ENCODE peak calls at places on chromosomes 3 and 15, in four cellular contexts. One of them, this sample, is unnamed.
A peak's percentile ranks its signal among the peaks of the same experiment; 100 is the strongest.

GRCh38 chr15:74130089-74130848 is at the start of gene ISLR2:
- DNase-seq in putamen: peak; percentile 52
- DNase-seq in left ventricle myocardium superior: no peak
- DNase-seq in activated CD4-positive, CD25-positive, alpha-beta regulatory T cell: no peak
- DNase-seq in this sample: no peak

GRCh38 chr15:42239528-42240245 is 31.6 kb upstream of the VPS39 start:
- DNase-seq in left ventricle myocardium superior: no peak
- DNase-seq in activated CD4-positive, CD25-positive, alpha-beta regulatory T cell: no peak
- DNase-seq in putamen: no peak
- DNase-seq in this sample: no peak

GRCh38 chr15:49888727-49889126 is 230.3 kb downstream of the ATP8B4 start:
- DNase-seq in activated CD4-positive, CD25-positive, alpha-beta regulatory T cell: no peak
- DNase-seq in putamen: no peak
- DNase-seq in left ventricle myocardium superior: no peak
- DNase-seq in this sample: no peak

GRCh38 chr15:57728436-57728835 is 21.9 kb downstream of the POLR2M start:
- DNase-seq in activated CD4-positive, CD25-positive, alpha-beta regulatory T cell: no peak
- DNase-seq in putamen: no peak
- DNase-seq in left ventricle myocardium superior: no peak
- DNase-seq in this sample: no peak

GRCh38 chr15:79032656-79033055 is 57.9 kb downstream of the RASGRF1 start:
- DNase-seq in left ventricle myocardium superior: peak; percentile 33
- DNase-seq in activated CD4-positive, CD25-positive, alpha-beta regulatory T cell: no peak
- DNase-seq in putamen: no peak
- DNase-seq in this sample: no peak

GRCh38 chr3:173153631-173154030 is 12.6 kb upstream of the SPATA16 start:
- DNase-seq in putamen: no peak
- DNase-seq in activated CD4-positive, CD25-positive, alpha-beta regulatory T cell: no peak
- DNase-seq in left ventricle myocardium superior: no peak
- DNase-seq in this sample: no peak

GRCh38 chr3:154969366-154969765 is 110.8 kb upstream of the MME start:
- DNase-seq in activated CD4-positive, CD25-positive, alpha-beta regulatory T cell: no peak
- DNase-seq in left ventricle myocardium superior: no peak
- DNase-seq in putamen: no peak
- DNase-seq in this sample: no peak

GRCh38 chr3:45985532-45986302 is 9.9 kb downstream of the FYCO1 start:
- DNase-seq in activated CD4-positive, CD25-positive, alpha-beta regulatory T cell: no peak
- DNase-seq in left ventricle myocardium superior: peak; percentile 52
- DNase-seq in putamen: no peak
- DNase-seq in this sample: no peak

GRCh38 chr3:117630885-117631284 is 921.3 kb downstream of the TUSC7 start:
- DNase-seq in left ventricle myocardium superior: no peak
- DNase-seq in putamen: no peak
- DNase-seq in activated CD4-positive, CD25-positive, alpha-beta regulatory T cell: no peak
- DNase-seq in this sample: no peak

GRCh38 chr3:79011821-79012529 is 755.8 kb downstream of the ROBO1 start:
- DNase-seq in activated CD4-positive, CD25-positive, alpha-beta regulatory T cell: no peak
- DNase-seq in left ventricle myocardium superior: no peak
- DNase-seq in putamen: no peak
- DNase-seq in this sample: no peak

GRCh38 chr3:44957986-44958385 is 18.0 kb downstream of the ZDHHC3 start:
- DNase-seq in activated CD4-positive, CD25-positive, alpha-beta regulatory T cell: no peak
- DNase-seq in putamen: no peak
- DNase-seq in left ventricle myocardium superior: no peak
- DNase-seq in this sample: no peak

GRCh38 chr3:4139462-4140140 is 163.6 kb upstream of the SETMAR start:
- DNase-seq in activated CD4-positive, CD25-positive, alpha-beta regulatory T cell: no peak
- DNase-seq in putamen: no peak
- DNase-seq in left ventricle myocardium superior: no peak
- DNase-seq in this sample: no peak

GRCh38 chr3:134495980-134496379 is 10.1 kb downstream of the CEP63 start:
- DNase-seq in putamen: no peak
- DNase-seq in activated CD4-positive, CD25-positive, alpha-beta regulatory T cell: no peak
- DNase-seq in left ventricle myocardium superior: no peak
- DNase-seq in this sample: no peak

GRCh38 chr3:149180057-149180573 is 41.5 kb downstream of the CP start:
- DNase-seq in activated CD4-positive, CD25-positive, alpha-beta regulatory T cell: no peak
- DNase-seq in left ventricle myocardium superior: peak; percentile 68
- DNase-seq in putamen: no peak
- DNase-seq in this sample: no peak

GRCh38 chr15:80242802-80243201 is 9.2 kb downstream of the CTXND1 start:
- DNase-seq in putamen: no peak
- DNase-seq in activated CD4-positive, CD25-positive, alpha-beta regulatory T cell: no peak
- DNase-seq in left ventricle myocardium superior: peak; percentile 51
- DNase-seq in this sample: no peak

This sample was measured in globus pallidus.